ENCODE peak calls at places on chromosomes 4 and X, in six cellular contexts. G is heart left ventricle, R is MM.1S, Y is A549, U is upper lobe of left lung, P is PC-9. O is an unnamed sample. For H3K4me1, the result is how much of the 10 kb centered on the place peaks cover.

GRCh38 chrX:108199691-108200090 is 108.1 kb downstream of the ATG4A start:
- DNase-seq in G (no peak), R (peak), Y (peak), U (no peak), P (peak), O (no peak)

GRCh38 chrX:5113128-5113527 is 1115.5 kb downstream of the NLGN4X start:
- DNase-seq in G (no peak), R (peak), Y (peak), U (no peak), P (no peak), O (no peak)

GRCh38 chr4:180513076-180513475 is 1730.1 kb upstream of the TENM3 start:
- DNase-seq in G (no peak), R (no peak), Y (no peak), U (no peak), P (no peak), O (no peak)

GRCh38 chr4:171846232-171846631 is 33.0 kb downstream of the GALNTL6 start:
- DNase-seq in G (no peak), R (peak), Y (peak), U (no peak), P (peak), O (no peak)

GRCh38 chrX:55007633-55008032 is 7.5 kb downstream of the APEX2 start:
- DNase-seq in G (no peak), R (no peak), Y (peak), U (no peak), P (peak), O (no peak)

GRCh38 chrX:39905475-39905889 is 192.3 kb downstream of the BCOR start:
- DNase-seq in G (no peak), R (no peak), Y (no peak), U (no peak), P (no peak), O (no peak)

GRCh38 chr4:7419961-7420660 is 14.6 kb downstream of the PSAPL1 start:
- DNase-seq in G (peak), R (no peak), Y (no peak), U (no peak), P (no peak), O (no peak)

GRCh38 chr4:88756149-88756548 is 58.5 kb upstream of the NAP1L5 start:
- DNase-seq in G (no peak), R (no peak), Y (no peak), U (no peak), P (no peak), O (no peak)

GRCh38 chr4:110623710-110624015 is 786 bp upstream of the PITX2 start:
- DNase-seq in G (no peak), R (no peak), Y (no peak), U (no peak), P (no peak), O (no peak)

GRCh38 chrX:2840961-2841360 is 12.2 kb downstream of the GYG2 start:
- DNase-seq in G (no peak), R (no peak), Y (no peak), U (no peak), P (no peak), O (no peak)

GRCh38 chrX:23365541-23365940 is 30.9 kb downstream of the PTCHD1 start:
- DNase-seq in G (no peak), R (no peak), Y (no peak), U (no peak), P (no peak), O (no peak)

GRCh38 chrX:100654256-100654655 is 10.3 kb downstream of the SRPX2 start:
- DNase-seq in G (no peak), R (peak), Y (peak), U (no peak), P (no peak), O (no peak)

GRCh38 chrX:85870585-85870984 is 176.8 kb downstream of the CHM start:
- DNase-seq in G (no peak), R (no peak), Y (no peak), U (no peak), P (no peak), O (no peak)

GRCh38 chr4:38591617-38592337 is 72.2 kb upstream of the KLF3 start:
- DNase-seq in G (no peak), R (no peak), Y (no peak), U (no peak), P (no peak), O (no peak)

GRCh38 chr4:177487977-177488376 is 45.7 kb upstream of the AGA start:
- DNase-seq in G (no peak), R (no peak), Y (no peak), U (no peak), P (no peak), O (no peak)

GRCh38 chr4:179071120-179071519 is 1628.9 kb upstream of the AGA start:
- DNase-seq in G (no peak), R (no peak), Y (no peak), U (no peak), P (no peak), O (no peak)

GRCh38 chr4:184423003-184423686 is 51.2 kb downstream of the IRF2 start:
- DNase-seq in G (no peak), R (no peak), Y (no peak), U (no peak), P (no peak), O (no peak)

GRCh38 chr4:75672461-75673026 is 667 bp downstream of the G3BP2 start:
- DNase-seq in G (peak), R (peak), Y (peak), U (peak), P (peak), O (peak)

GRCh38 chrX:134760671-134761070 is 102.4 kb upstream of the PLAC1 start:
- DNase-seq in G (no peak), R (no peak), Y (no peak), U (no peak), P (no peak), O (no peak)

GRCh38 chr4:14607578-14607977 is 394.7 kb upstream of the CPEB2 start:
- DNase-seq in G (no peak), R (no peak), Y (no peak), U (no peak), P (no peak), O (no peak)

GRCh38 chr4:36027203-36027602 is 217.1 kb downstream of the ARAP2 start:
- DNase-seq in G (no peak), R (no peak), Y (no peak), U (no peak), P (no peak), O (no peak)
- H3K4me1 ChIP-seq in G (under half), R (under half), Y (under half), U (under half), P (under half), O (under half)

GRCh38 chr4:3244002-3244401 is 5.0 kb upstream of the MSANTD1 start:
- DNase-seq in G (no peak), R (no peak), Y (no peak), U (no peak), P (no peak), O (no peak)
- H3K4me3 ChIP-seq in G (no peak), R (no peak), Y (no peak), U (no peak), P (no peak), O (no peak)

GRCh38 chr4:41256740-41257256 is at the start of gene UCHL1:
- DNase-seq in G (no peak), R (peak), Y (peak), U (peak), P (peak), O (peak)

GRCh38 chr4:41260315-41260714 is 3.6 kb downstream of the UCHL1 start:
- DNase-seq in G (no peak), R (no peak), Y (no peak), U (no peak), P (no peak), O (no peak)

GRCh38 chr4:41257257-41257900 is 651 bp downstream of the UCHL1 start:
- DNase-seq in G (peak), R (peak), Y (peak), U (peak), P (peak), O (peak)

GRCh38 chr4:41257901-41258300 is 1.2 kb downstream of the UCHL1 start:
- DNase-seq in G (no peak), R (no peak), Y (no peak), U (no peak), P (no peak), O (no peak)

DNA sequence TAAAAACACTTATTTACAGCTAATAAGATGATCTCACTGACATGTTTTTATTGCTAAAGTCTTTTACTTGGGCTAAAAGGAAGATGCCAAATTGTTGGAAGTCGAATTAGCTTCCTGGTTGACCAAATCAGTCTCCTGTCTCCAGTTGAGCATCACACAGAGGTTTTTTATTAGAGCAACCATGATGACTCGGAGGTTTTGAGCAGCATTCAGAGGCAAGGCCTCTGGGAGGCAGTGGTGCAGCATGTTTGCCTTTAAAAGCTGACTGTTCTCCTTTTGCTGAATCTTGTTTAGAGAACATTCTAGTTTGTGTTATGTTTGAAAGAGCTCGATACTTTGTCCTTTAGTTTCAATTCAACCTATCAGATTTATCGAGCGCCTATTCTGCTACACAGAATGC is 2.1 kb downstream of the UCHL1 start:
- DNase-seq in G (no peak), R (peak), Y (peak), U (no peak), P (peak), O (no peak)
- TF ChIP-seq CTCF in G (no peak), R (peak), Y (peak), U (no peak), P (peak), O (peak)

DNA sequence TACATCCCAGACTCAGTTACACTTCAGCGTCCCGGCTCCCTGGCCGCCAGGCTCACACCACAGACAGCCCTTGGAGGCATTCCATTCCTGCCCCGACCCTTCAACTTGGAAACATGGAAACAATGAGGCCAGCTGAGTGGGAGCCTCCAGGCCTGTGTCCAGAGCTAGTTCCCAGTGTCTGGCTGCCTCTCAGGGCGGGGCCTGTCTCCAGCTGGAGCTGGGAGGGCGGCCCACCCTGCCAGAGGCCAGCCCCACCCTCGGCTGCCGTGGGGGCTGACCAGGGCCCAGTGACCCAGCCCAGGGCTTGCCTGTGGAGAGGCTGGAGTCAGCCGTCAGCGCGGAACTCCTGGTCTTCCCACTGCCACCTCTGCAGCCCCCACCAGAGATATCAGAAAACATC is 37.4 kb upstream of the SPON2 start:
- DNase-seq in G (peak), R (no peak), Y (no peak), U (peak), P (no peak), O (peak)
- H3K4me1 ChIP-seq in G (half or more), R (under half), Y (under half), U (half or more), P (under half), O (under half)

GRCh38 chrX:21738950-21739287 is 19.0 kb downstream of the SMPX start:
- DNase-seq in G (no peak), R (no peak), Y (no peak), U (no peak), P (no peak), O (no peak)
- H3K4me3 ChIP-seq in G (no peak), R (no peak), Y (no peak), U (no peak), P (no peak), O (no peak)

DNA sequence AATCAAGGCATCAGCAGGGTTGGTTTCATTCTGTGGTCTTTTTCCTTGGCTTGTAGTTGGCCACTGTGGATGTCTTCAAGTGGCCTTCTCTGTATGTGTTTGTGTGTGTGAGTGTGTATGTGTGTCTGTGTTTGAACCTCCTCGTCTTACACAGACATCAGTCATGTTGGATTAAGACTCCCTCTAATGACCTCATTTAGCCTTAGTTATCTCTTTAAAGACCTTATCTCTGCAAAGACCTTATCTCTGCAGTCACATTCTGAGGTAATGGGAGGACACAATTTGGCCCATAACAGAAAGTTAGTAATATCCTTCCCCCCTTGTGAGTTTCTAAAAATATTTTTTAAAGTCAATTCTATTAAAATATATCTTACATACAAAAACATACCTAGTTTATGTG is 126.7 kb downstream of the EMCN start:
- DNase-seq in G (no peak), R (no peak), Y (no peak), U (no peak), P (no peak), O (no peak)
- TF ChIP-seq CTCF in G (no peak), R (no peak), Y (no peak), U (no peak), P (no peak), O (no peak)

GRCh38 chr4:1874207-1874606 is 3.0 kb downstream of the NSD2 start:
- DNase-seq in G (no peak), R (no peak), Y (no peak), U (no peak), P (no peak), O (no peak)
- H3K4me1 ChIP-seq in G (under half), R (under half), Y (under half), U (under half), P (under half), O (under half)

DNA sequence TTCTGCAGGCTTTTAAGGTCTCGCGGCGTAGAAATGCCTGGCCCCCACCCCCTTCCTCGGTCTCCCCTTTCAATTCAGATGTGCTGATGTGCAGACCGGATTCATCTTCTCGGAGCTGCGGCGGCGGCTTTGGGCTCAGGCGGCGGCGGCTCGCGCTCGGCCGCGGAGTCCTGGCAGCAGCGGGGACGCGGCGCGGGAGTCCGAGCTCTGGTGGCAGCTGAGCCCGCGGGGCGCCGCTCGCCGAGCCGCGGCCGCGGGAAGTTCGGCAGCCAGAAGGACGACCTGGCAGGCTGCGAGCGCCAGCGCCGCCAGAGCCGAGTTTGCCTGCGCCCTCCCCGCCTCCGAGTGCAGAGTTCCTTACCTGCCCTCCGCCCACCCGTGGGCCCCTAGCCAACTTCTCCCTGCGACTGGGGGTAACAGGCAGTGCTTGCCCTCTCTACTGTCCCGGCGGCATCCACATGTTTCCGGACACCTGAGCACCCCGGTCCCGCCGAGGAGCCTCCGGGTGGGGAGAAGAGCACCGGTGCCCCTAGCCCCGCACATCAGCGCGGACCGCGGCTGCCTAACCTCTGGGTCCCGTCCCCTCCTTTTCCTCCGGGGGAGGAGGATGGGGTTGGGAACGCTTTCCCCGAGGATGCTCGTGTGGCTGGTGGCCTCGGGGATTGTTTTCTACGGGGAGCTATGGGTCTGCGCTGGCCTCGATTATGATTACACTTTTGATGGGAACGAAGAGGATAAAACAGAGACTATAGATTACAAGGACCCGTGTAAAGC is 448 bp downstream of the TLL1 start:
- DNase-seq in G (peak), R (peak), Y (peak), U (peak), P (peak), O (peak)
- H3K4me3 ChIP-seq in G (peak), R (peak), Y (peak), U (peak), P (peak), O (peak)

DNA sequence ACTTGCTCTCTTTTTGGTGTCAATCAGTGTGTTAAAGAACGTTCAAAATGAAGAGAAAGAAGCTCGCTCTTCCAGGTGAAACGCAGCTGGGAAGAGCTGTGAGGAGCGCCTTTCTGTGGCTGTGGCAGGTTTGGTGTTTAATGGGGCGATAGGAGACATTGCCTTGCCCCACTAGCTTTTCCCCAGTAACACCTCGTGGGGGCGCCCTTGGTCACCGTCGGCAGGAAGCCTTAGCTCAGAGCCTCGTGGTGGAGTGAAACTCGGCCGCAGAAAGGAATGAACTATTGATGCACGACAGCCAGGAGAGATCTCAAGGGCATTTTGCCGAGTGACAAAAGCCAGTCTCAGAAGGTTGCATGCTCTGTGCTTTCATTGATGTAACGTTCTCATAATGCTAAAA is 65.1 kb downstream of the GPR143 start:
- DNase-seq in G (no peak), R (no peak), Y (no peak), U (no peak), P (no peak), O (no peak)
- TF ChIP-seq CTCF in G (no peak), R (no peak), Y (no peak), U (no peak), P (no peak), O (no peak)

DNA sequence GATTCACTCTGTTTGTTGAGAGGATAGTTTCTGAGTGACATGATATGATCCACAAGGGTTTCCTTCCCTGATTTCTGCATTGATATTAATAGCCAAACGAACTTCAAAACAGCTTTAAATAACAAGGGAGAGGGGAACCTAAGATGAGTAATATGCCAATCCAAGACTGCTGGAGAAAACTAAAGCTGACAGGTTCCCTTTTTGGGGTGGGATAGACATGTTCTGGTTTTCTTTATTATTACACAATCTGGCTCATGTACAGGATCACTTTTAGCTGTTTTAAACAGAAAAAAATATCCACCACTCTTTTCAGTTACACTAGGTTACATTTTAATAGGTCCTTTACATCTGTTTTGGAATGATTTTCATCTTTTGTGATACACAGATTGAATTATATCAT is 182.2 kb downstream of the AR start:
- DNase-seq in G (no peak), R (no peak), Y (no peak), U (no peak), P (no peak), O (no peak)
- H3K4me1 ChIP-seq in G (under half), R (under half), Y (under half), U (under half), P (under half), O (under half)

O was measured in psoas muscle.